ENCODE peak calls at places on chromosomes 7 and 10, in seven cellular contexts. One of them, this sample, is unnamed.

GRCh38 chr10:132041340-132041739 is 24.4 kb upstream of the JAKMIP3 start:
- DNase-seq in left lung: no peak
- DNase-seq in right lobe of liver: no peak
- DNase-seq in Peyer's patch: no peak
- DNase-seq in fibroblast of pulmonary artery: no peak
- DNase-seq in AG09319: no peak
- DNase-seq in tibial artery: no peak
- DNase-seq in this sample: no peak

GRCh38 chr10:29344073-29344820 is 55.4 kb downstream of the LYZL1 start:
- DNase-seq in left lung: no peak
- DNase-seq in right lobe of liver: no peak
- DNase-seq in Peyer's patch: no peak
- DNase-seq in fibroblast of pulmonary artery: peak; percentile 39
- DNase-seq in AG09319: peak; percentile 5
- DNase-seq in tibial artery: no peak
- DNase-seq in this sample: no peak

GRCh38 chr10:107159871-107160270 is 4.6 kb downstream of the SORCS1 start:
- DNase-seq in left lung: no peak
- DNase-seq in right lobe of liver: no peak
- DNase-seq in Peyer's patch: no peak
- DNase-seq in fibroblast of pulmonary artery: no peak
- DNase-seq in AG09319: no peak
- DNase-seq in tibial artery: no peak
- DNase-seq in this sample: no peak

GRCh38 chr10:103986360-103986759 is 19.4 kb downstream of the SLK start:
- DNase-seq in left lung: no peak
- DNase-seq in right lobe of liver: no peak
- DNase-seq in Peyer's patch: no peak
- DNase-seq in fibroblast of pulmonary artery: no peak
- DNase-seq in AG09319: no peak
- DNase-seq in tibial artery: no peak
- DNase-seq in this sample: no peak

GRCh38 chr7:55325371-55325792 is 39.8 kb upstream of the LANCL2 start:
- DNase-seq in left lung: no peak
- DNase-seq in right lobe of liver: no peak
- DNase-seq in Peyer's patch: no peak
- DNase-seq in fibroblast of pulmonary artery: peak; percentile 89
- DNase-seq in AG09319: peak; percentile 85
- DNase-seq in tibial artery: peak; percentile 51
- DNase-seq in this sample: no peak

GRCh38 chr7:135326636-135327280 is 93.1 kb downstream of the STRA8 start:
- DNase-seq in left lung: no peak
- DNase-seq in right lobe of liver: no peak
- DNase-seq in Peyer's patch: no peak
- DNase-seq in fibroblast of pulmonary artery: peak; percentile 42
- DNase-seq in AG09319: no peak
- DNase-seq in tibial artery: no peak
- DNase-seq in this sample: no peak

GRCh38 chr10:17435187-17435586 is 19.2 kb downstream of the ST8SIA6 start:
- DNase-seq in left lung: no peak
- DNase-seq in right lobe of liver: no peak
- DNase-seq in Peyer's patch: no peak
- DNase-seq in fibroblast of pulmonary artery: no peak
- DNase-seq in AG09319: no peak
- DNase-seq in tibial artery: no peak
- DNase-seq in this sample: no peak

GRCh38 chr7:45212606-45213005 is 55.0 kb downstream of the RAMP3 start:
- DNase-seq in left lung: no peak
- DNase-seq in right lobe of liver: no peak
- DNase-seq in Peyer's patch: no peak
- DNase-seq in fibroblast of pulmonary artery: no peak
- DNase-seq in AG09319: no peak
- DNase-seq in tibial artery: no peak
- DNase-seq in this sample: no peak

GRCh38 chr10:92747600-92747999 is 57.8 kb downstream of the HHEX start:
- DNase-seq in left lung: peak; percentile 47
- DNase-seq in right lobe of liver: peak; percentile 80
- DNase-seq in Peyer's patch: peak; percentile 40
- DNase-seq in fibroblast of pulmonary artery: no peak
- DNase-seq in AG09319: no peak
- DNase-seq in tibial artery: no peak
- DNase-seq in this sample: peak; percentile 59

GRCh38 chr10:14466256-14466655 is 135.5 kb upstream of the FRMD4A start:
- DNase-seq in left lung: no peak
- DNase-seq in right lobe of liver: no peak
- DNase-seq in Peyer's patch: no peak
- DNase-seq in fibroblast of pulmonary artery: peak; percentile 35
- DNase-seq in AG09319: no peak
- DNase-seq in tibial artery: no peak
- DNase-seq in this sample: no peak

GRCh38 chr7:73557397-73558257 is at the start of gene BCL7B:
- DNase-seq in left lung: peak; percentile 74
- DNase-seq in right lobe of liver: peak; percentile 82
- DNase-seq in Peyer's patch: peak; percentile 59
- DNase-seq in fibroblast of pulmonary artery: peak; percentile 55
- DNase-seq in AG09319: no peak
- DNase-seq in tibial artery: peak; percentile 41
- DNase-seq in this sample: peak; percentile 84

GRCh38 chr10:72593963-72594362 is 31.9 kb downstream of the MICU1 start:
- DNase-seq in left lung: no peak
- DNase-seq in right lobe of liver: no peak
- DNase-seq in Peyer's patch: no peak
- DNase-seq in fibroblast of pulmonary artery: peak; percentile 32
- DNase-seq in AG09319: no peak
- DNase-seq in tibial artery: no peak
- DNase-seq in this sample: no peak

GRCh38 chr10:484441-484924 is 205.0 kb downstream of the DIP2C start:
- DNase-seq in left lung: no peak
- DNase-seq in right lobe of liver: no peak
- DNase-seq in Peyer's patch: peak; percentile 23
- DNase-seq in fibroblast of pulmonary artery: peak; percentile 27
- DNase-seq in AG09319: no peak
- DNase-seq in tibial artery: no peak
- DNase-seq in this sample: peak; percentile 26

GRCh38 chr10:27482984-27483956 is 20.8 kb upstream of the RAB18 start:
- DNase-seq in left lung: no peak
- DNase-seq in right lobe of liver: no peak
- DNase-seq in Peyer's patch: no peak
- DNase-seq in fibroblast of pulmonary artery: no peak
- DNase-seq in AG09319: no peak
- DNase-seq in tibial artery: no peak
- DNase-seq in this sample: no peak

GRCh38 chr10:11403116-11403515 is 208.3 kb downstream of the USP6NL start:
- DNase-seq in left lung: no peak
- DNase-seq in right lobe of liver: no peak
- DNase-seq in Peyer's patch: peak; percentile 83
- DNase-seq in fibroblast of pulmonary artery: no peak
- DNase-seq in AG09319: no peak
- DNase-seq in tibial artery: no peak
- DNase-seq in this sample: peak; percentile 33

GRCh38 chr10:122468220-122468922 is 7.0 kb downstream of the HTRA1 start:
- DNase-seq in left lung: peak; percentile 14
- DNase-seq in right lobe of liver: no peak
- DNase-seq in Peyer's patch: no peak
- DNase-seq in fibroblast of pulmonary artery: no peak
- DNase-seq in AG09319: no peak
- DNase-seq in tibial artery: no peak
- DNase-seq in this sample: no peak

GRCh38 chr7:116150588-116150987 is 59.8 kb upstream of the TES start:
- DNase-seq in left lung: no peak
- DNase-seq in right lobe of liver: no peak
- DNase-seq in Peyer's patch: no peak
- DNase-seq in fibroblast of pulmonary artery: no peak
- DNase-seq in AG09319: no peak
- DNase-seq in tibial artery: no peak
- DNase-seq in this sample: no peak

GRCh38 chr10:116444527-116445142 is 17.0 kb downstream of the PNLIPRP3 start:
- DNase-seq in left lung: no peak
- DNase-seq in right lobe of liver: no peak
- DNase-seq in Peyer's patch: no peak
- DNase-seq in fibroblast of pulmonary artery: peak; percentile 46
- DNase-seq in AG09319: peak; percentile 4
- DNase-seq in tibial artery: no peak
- DNase-seq in this sample: no peak

GRCh38 chr10:2966134-2966533 is 101.2 kb upstream of the PFKP start:
- DNase-seq in left lung: no peak
- DNase-seq in right lobe of liver: no peak
- DNase-seq in Peyer's patch: no peak
- DNase-seq in fibroblast of pulmonary artery: no peak
- DNase-seq in AG09319: no peak
- DNase-seq in tibial artery: no peak
- DNase-seq in this sample: no peak

GRCh38 chr10:99791831-99792230 is 9.4 kb downstream of the ABCC2 start:
- DNase-seq in left lung: no peak
- DNase-seq in right lobe of liver: no peak
- DNase-seq in Peyer's patch: no peak
- DNase-seq in fibroblast of pulmonary artery: no peak
- DNase-seq in AG09319: no peak
- DNase-seq in tibial artery: no peak
- DNase-seq in this sample: no peak

GRCh38 chr7:101673951-101674350 is 44.9 kb upstream of the MYL10 start:
- DNase-seq in left lung: no peak
- DNase-seq in right lobe of liver: no peak
- DNase-seq in Peyer's patch: no peak
- DNase-seq in fibroblast of pulmonary artery: no peak
- DNase-seq in AG09319: no peak
- DNase-seq in tibial artery: no peak
- DNase-seq in this sample: no peak

GRCh38 chr7:78018541-78019456 is 220.2 kb downstream of the PHTF2 start:
- DNase-seq in left lung: no peak
- DNase-seq in right lobe of liver: no peak
- DNase-seq in Peyer's patch: peak; percentile 16
- DNase-seq in fibroblast of pulmonary artery: peak; percentile 47
- DNase-seq in AG09319: no peak
- DNase-seq in tibial artery: peak; percentile 59
- DNase-seq in this sample: no peak
- TF ChIP-seq CTCF in left lung: no peak
- TF ChIP-seq CTCF in right lobe of liver: no peak
- TF ChIP-seq CTCF in Peyer's patch: no peak
- TF ChIP-seq CTCF in fibroblast of pulmonary artery: peak; percentile 29
- TF ChIP-seq CTCF in AG09319: peak; percentile 12
- TF ChIP-seq CTCF in tibial artery: peak; percentile 31
- TF ChIP-seq CTCF in this sample: no peak

DNA sequence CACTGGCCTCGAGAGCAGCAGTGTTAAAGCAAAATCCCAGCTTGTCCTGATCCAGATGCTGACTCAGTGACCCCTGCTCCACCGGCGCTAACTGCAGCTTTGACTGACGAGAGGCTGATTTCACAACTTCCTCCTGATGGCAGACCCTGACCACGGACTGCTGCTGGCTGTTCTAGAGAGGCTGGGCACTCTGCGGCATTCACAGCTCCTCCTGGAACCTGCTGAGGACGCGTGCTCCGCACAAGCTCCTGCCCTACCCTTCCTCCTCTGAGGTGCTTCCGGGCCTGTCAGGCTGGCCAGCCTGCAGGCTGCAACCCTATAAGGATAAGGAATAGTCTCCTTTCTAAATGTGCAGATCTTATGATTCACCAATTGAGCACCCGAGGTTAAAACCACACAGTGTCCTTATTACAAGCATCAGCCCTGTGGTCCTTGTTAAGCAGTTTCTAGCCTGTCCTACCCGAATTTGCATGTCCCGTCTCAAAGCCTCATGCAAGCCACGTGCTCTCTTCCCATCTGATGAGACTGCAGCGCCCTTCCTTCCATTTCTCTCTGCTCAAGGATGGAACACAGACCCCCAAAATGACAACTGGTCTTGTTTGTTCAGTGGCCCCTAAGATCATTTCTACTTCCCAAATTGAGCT is 35.5 kb upstream of the NCAPG2 start:
- DNase-seq in left lung: peak; percentile 73
- DNase-seq in right lobe of liver: no peak
- DNase-seq in Peyer's patch: no peak
- DNase-seq in fibroblast of pulmonary artery: peak; percentile 95
- DNase-seq in AG09319: no peak
- DNase-seq in tibial artery: no peak
- DNase-seq in this sample: no peak
- TF ChIP-seq CTCF in left lung: no peak
- TF ChIP-seq CTCF in right lobe of liver: no peak
- TF ChIP-seq CTCF in Peyer's patch: no peak
- TF ChIP-seq CTCF in fibroblast of pulmonary artery: no peak
- TF ChIP-seq CTCF in AG09319: no peak
- TF ChIP-seq CTCF in tibial artery: no peak
- TF ChIP-seq CTCF in this sample: no peak

GRCh38 chr7:37289347-37289746 is 159.3 kb downstream of the ELMO1 start:
- DNase-seq in left lung: no peak
- DNase-seq in right lobe of liver: no peak
- DNase-seq in Peyer's patch: no peak
- DNase-seq in fibroblast of pulmonary artery: no peak
- DNase-seq in AG09319: no peak
- DNase-seq in tibial artery: no peak
- DNase-seq in this sample: no peak

GRCh38 chr7:37284805-37285211 is 163.9 kb downstream of the ELMO1 start:
- DNase-seq in left lung: peak; percentile 38
- DNase-seq in right lobe of liver: peak; percentile 62
- DNase-seq in Peyer's patch: peak; percentile 57
- DNase-seq in fibroblast of pulmonary artery: no peak
- DNase-seq in AG09319: no peak
- DNase-seq in tibial artery: peak; percentile 69
- DNase-seq in this sample: no peak

GRCh38 chr7:37289781-37290180 is 158.9 kb downstream of the ELMO1 start:
- DNase-seq in left lung: no peak
- DNase-seq in right lobe of liver: no peak
- DNase-seq in Peyer's patch: no peak
- DNase-seq in fibroblast of pulmonary artery: no peak
- DNase-seq in AG09319: no peak
- DNase-seq in tibial artery: no peak
- DNase-seq in this sample: no peak

GRCh38 chr7:37285701-37286475 is 162.8 kb downstream of the ELMO1 start:
- DNase-seq in left lung: no peak
- DNase-seq in right lobe of liver: no peak
- DNase-seq in Peyer's patch: peak; percentile 42
- DNase-seq in fibroblast of pulmonary artery: peak; percentile 3
- DNase-seq in AG09319: no peak
- DNase-seq in tibial artery: peak; percentile 28
- DNase-seq in this sample: no peak

GRCh38 chr7:37287093-37287492 is 161.6 kb downstream of the ELMO1 start:
- DNase-seq in left lung: no peak
- DNase-seq in right lobe of liver: no peak
- DNase-seq in Peyer's patch: no peak
- DNase-seq in fibroblast of pulmonary artery: no peak
- DNase-seq in AG09319: no peak
- DNase-seq in tibial artery: no peak
- DNase-seq in this sample: no peak
- TF ChIP-seq CTCF in left lung: no peak
- TF ChIP-seq CTCF in right lobe of liver: no peak
- TF ChIP-seq CTCF in Peyer's patch: no peak
- TF ChIP-seq CTCF in fibroblast of pulmonary artery: no peak
- TF ChIP-seq CTCF in AG09319: no peak
- TF ChIP-seq CTCF in tibial artery: no peak
- TF ChIP-seq CTCF in this sample: no peak

DNA sequence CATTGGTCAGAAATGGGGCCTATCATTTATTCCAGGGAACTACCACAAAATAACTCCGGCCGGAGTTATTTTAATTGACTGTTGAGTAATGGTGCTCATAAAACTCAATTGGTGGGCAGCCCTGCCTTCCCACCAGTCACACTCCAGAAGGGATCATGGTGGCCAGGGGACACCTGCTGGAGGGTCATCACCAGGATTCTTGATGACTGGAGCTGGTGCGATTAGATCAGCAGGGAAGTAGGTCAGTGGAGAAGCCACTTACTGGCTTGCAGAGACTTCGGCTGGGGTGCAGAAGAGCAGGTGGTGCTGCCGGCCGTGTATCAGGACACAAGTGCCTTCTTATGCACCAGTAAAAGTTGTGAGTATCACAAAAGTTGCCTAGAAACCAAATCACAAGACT is 82.6 kb upstream of the CHCHD3 start:
- DNase-seq in left lung: no peak
- DNase-seq in right lobe of liver: no peak
- DNase-seq in Peyer's patch: no peak
- DNase-seq in fibroblast of pulmonary artery: no peak
- DNase-seq in AG09319: no peak
- DNase-seq in tibial artery: no peak
- DNase-seq in this sample: no peak
- TF ChIP-seq CTCF in left lung: no peak
- TF ChIP-seq CTCF in right lobe of liver: no peak
- TF ChIP-seq CTCF in Peyer's patch: no peak
- TF ChIP-seq CTCF in fibroblast of pulmonary artery: no peak
- TF ChIP-seq CTCF in AG09319: no peak
- TF ChIP-seq CTCF in tibial artery: no peak
- TF ChIP-seq CTCF in this sample: no peak